ENCODE peak calls at places on chromosomes 4 and X, in six cellular contexts. W, K, B, O, S and R are unnamed samples.

GRCh38 chr4:157895205-157895604 is 277.6 kb downstream of the GASK1B start:
- DNase-seq in W (no peak), K (no peak), B (no peak), O (no peak), S (no peak), R (no peak)

GRCh38 chrX:12955882-12956703 is 18.8 kb upstream of the TMSB4X start:
- DNase-seq in W (peak), K (peak), B (no peak), O (peak), S (peak), R (no peak)

GRCh38 chrX:123481908-123482873 is 250.7 kb downstream of the THOC2 start:
- DNase-seq in W (no peak), K (no peak), B (no peak), O (no peak), S (no peak), R (no peak)

GRCh38 chrX:46665232-46666162 is 91.9 kb downstream of the CHST7 start:
- DNase-seq in W (no peak), K (no peak), B (no peak), O (no peak), S (no peak), R (peak)

GRCh38 chr4:2080429-2081300 is 21.5 kb downstream of the NAT8L start:
- DNase-seq in W (no peak), K (no peak), B (no peak), O (no peak), S (no peak), R (no peak)

GRCh38 chr4:147714575-147715401 is 17.1 kb upstream of the ARHGAP10 start:
- DNase-seq in W (no peak), K (no peak), B (no peak), O (no peak), S (no peak), R (peak)

GRCh38 chr4:77920371-77920770 is 57.7 kb downstream of the MRPL1 start:
- DNase-seq in W (no peak), K (no peak), B (no peak), O (no peak), S (no peak), R (no peak)

GRCh38 chrX:129115935-129116334 is 407.4 kb downstream of the SMARCA1 start:
- DNase-seq in W (no peak), K (no peak), B (no peak), O (no peak), S (no peak), R (no peak)

GRCh38 chrX:145464650-145465049 is 217.3 kb downstream of the SPANXN1 start:
- DNase-seq in W (no peak), K (no peak), B (no peak), O (no peak), S (no peak), R (no peak)

GRCh38 chr4:118344801-118345200 is 8.0 kb downstream of the PRSS12 start:
- DNase-seq in W (no peak), K (no peak), B (no peak), O (no peak), S (no peak), R (no peak)